ENCODE peak calls at places on chromosome 11, in five cellular contexts. V is heart right ventricle, K is prostate gland, Z is endodermal cell, N is PC-9. F is an unnamed sample.

GRCh38 chr11:85685131-85685819 is 720 bp downstream of the CCDC89 start:
- DNase-seq in K (no peak), Z (peak; percentile 49), V (peak; percentile 16), N (no peak), F (no peak)

GRCh38 chr11:11082651-11083050 is 224.8 kb upstream of the ZBED5 start:
- DNase-seq in N (no peak), Z (no peak), V (no peak), K (no peak), F (no peak)

GRCh38 chr11:61473370-61474025 is 35.1 kb upstream of the LRRC10B start:
- DNase-seq in V (no peak), N (no peak), K (no peak), Z (no peak), F (no peak)

GRCh38 chr11:1129666-1130160 is 28.0 kb upstream of the MUC5AC start:
- DNase-seq in N (no peak), K (no peak), V (no peak), Z (peak; percentile 54), F (no peak)

GRCh38 chr11:103395612-103396011 is 286.4 kb downstream of the DYNC2H1 start:
- DNase-seq in Z (no peak), V (no peak), K (no peak), N (no peak), F (peak; percentile 20)

GRCh38 chr11:68574308-68574707 is 110.0 kb upstream of the GAL start:
- DNase-seq in N (no peak), Z (no peak), V (no peak), K (no peak), F (no peak)

GRCh38 chr11:20518323-20518834 is 81.0 kb upstream of the SLC6A5 start:
- DNase-seq in N (no peak), Z (no peak), K (no peak), V (no peak), F (no peak)

GRCh38 chr11:31806186-31806943 is 4.8 kb downstream of the PAX6 start:
- DNase-seq in Z (no peak), K (no peak), V (no peak), N (no peak), F (no peak)

GRCh38 chr11:125016413-125016812 is 46.7 kb upstream of the SLC37A2 start:
- DNase-seq in Z (no peak), V (no peak), N (no peak), K (no peak), F (no peak)

GRCh38 chr11:9273430-9274336 is 8.5 kb upstream of the DENND5A start:
- DNase-seq in V (no peak), N (no peak), Z (peak; percentile 22), K (no peak), F (no peak)

GRCh38 chr11:1075341-1075911 is 752 bp downstream of the MUC2 start:
- DNase-seq in N (no peak), Z (no peak), V (no peak), K (no peak), F (no peak)

GRCh38 chr11:34653851-34654490 is 33.1 kb downstream of the EHF start:
- DNase-seq in Z (peak; percentile 63), N (peak; percentile 100), K (peak; percentile 87), V (no peak), F (peak; percentile 92)

GRCh38 chr11:69366591-69366990 is 72.6 kb downstream of the MYEOV start:
- DNase-seq in N (no peak), K (no peak), V (no peak), Z (no peak), F (no peak)

GRCh38 chr11:120817131-120817530 is 206.8 kb upstream of the TBCEL start:
- DNase-seq in Z (no peak), N (no peak), V (peak; percentile 26), K (peak; percentile 36), F (no peak)

GRCh38 chr11:71212871-71213559 is 39.4 kb downstream of the SHANK2 start:
- DNase-seq in N (no peak), K (no peak), Z (peak; percentile 36), V (no peak), F (no peak)

GRCh38 chr11:104694259-104695070 is 203.8 kb downstream of the CASP12 start:
- DNase-seq in Z (no peak), N (no peak), K (no peak), V (no peak), F (peak; percentile 72)

GRCh38 chr11:10749476-10749875 is 1.6 kb upstream of the CTR9 start:
- DNase-seq in V (no peak), K (no peak), N (no peak), Z (no peak), F (no peak)

GRCh38 chr11:113084297-113084696 is 123.1 kb downstream of the NCAM1 start:
- DNase-seq in V (no peak), Z (no peak), N (no peak), K (no peak), F (no peak)

GRCh38 chr11:32154275-32154674 is 63.4 kb downstream of the RCN1 start:
- DNase-seq in K (no peak), Z (no peak), V (no peak), N (peak; percentile 37), F (no peak)

GRCh38 chr11:66689661-66690590 is 12.2 kb upstream of the RBM4B start:
- DNase-seq in K (no peak), N (no peak), V (no peak), Z (no peak), F (no peak)

GRCh38 chr11:110032257-110032656 is 60.9 kb upstream of the ZC3H12C start:
- DNase-seq in N (no peak), K (no peak), V (no peak), Z (no peak), F (no peak)

GRCh38 chr11:66685276-66686099 is 7.8 kb upstream of the RBM4B start:
- DNase-seq in N (no peak), Z (no peak), K (no peak), V (no peak), F (no peak)

GRCh38 chr11:81673001-81673400 is 1060.7 kb downstream of the FAM181B start:
- DNase-seq in K (no peak), V (no peak), Z (no peak), N (peak; percentile 55), F (peak; percentile 44)

GRCh38 chr11:124311269-124311668 is 2.5 kb downstream of the OR8D1 start:
- DNase-seq in K (no peak), V (no peak), Z (no peak), N (no peak), F (no peak)

GRCh38 chr11:12848413-12848812 is 160.7 kb upstream of the RASSF10 start:
- DNase-seq in V (no peak), N (no peak), K (no peak), Z (no peak), F (no peak)

GRCh38 chr11:127693686-127694085 is 693.1 kb upstream of the KIRREL3 start:
- DNase-seq in K (no peak), N (no peak), Z (no peak), V (no peak), F (peak; percentile 6)
- H3K27ac ChIP-seq in K (no peak overlapping the region), N (no peak overlapping the region), Z (no peak overlapping the region), V (no peak overlapping the region), F (no peak overlapping the region)

GRCh38 chr11:96001037-96001436 is 77.1 kb upstream of the MTMR2 start:
- DNase-seq in V (peak; percentile 81), K (peak; percentile 26), N (no peak), Z (no peak), F (no peak)
- H3K27ac ChIP-seq in V (peak overlapping the region; percentile 74), K (peak overlapping the region; percentile 74), N (no peak overlapping the region), Z (no peak overlapping the region), F (no peak overlapping the region)

DNA sequence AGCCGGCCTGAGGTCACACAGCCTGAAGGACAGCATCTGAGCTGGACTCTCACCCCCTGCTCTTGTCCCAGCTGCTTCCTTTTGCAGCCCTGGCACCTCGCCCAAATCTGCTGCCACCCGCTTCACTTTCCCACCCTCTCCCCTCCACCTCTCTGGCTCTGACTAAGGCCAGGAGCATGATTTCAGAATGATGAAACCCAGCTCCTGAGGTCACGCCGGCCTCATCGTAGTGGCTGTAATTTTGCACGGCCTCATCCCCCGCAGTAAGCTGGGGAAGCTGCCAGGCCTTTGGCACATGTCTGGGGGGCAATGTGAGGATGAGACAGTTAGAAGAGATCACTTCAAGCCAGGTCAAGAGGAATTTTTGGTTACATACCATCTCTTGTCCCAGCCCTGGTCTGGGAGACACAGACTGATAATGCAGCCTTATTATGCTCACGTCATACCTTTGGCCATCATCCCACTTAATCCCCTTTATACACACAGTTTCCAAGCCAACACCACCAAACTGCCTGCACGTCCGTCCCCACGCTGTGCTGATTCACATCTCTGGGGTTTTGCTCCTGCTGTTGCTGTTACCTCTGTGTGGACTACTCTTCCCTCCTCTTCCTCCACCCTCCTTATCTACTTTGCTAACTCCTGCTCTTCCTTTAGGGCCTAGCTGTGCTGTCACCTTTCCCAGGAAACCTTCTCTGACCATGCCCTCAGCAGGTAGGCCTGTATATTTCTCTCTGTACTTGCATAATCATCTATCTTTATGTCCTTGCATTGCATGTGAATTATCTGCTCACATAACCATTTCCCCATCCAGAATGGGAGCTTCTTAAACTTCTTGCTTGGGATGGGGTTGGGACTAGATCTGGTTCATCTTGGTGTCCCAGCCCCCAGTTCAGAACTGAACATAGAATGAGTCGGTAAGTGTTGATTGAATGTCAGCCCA is 58.0 kb downstream of the CHRDL2 start:
- DNase-seq in Z (peak; percentile 25), N (peak; percentile 87), V (peak; percentile 71), K (no peak), F (no peak)
- H3K27ac ChIP-seq in Z (no peak overlapping the region), N (peak overlapping the region; percentile 85), V (peak overlapping the region; percentile 70), K (no peak overlapping the region), F (peak overlapping the region; percentile 45)

GRCh38 chr11:65305501-65306268 is 9.0 kb upstream of the CDC42EP2 start:
- DNase-seq in N (no peak), V (no peak), Z (no peak), K (peak; percentile 55), F (no peak)
- H3K27ac ChIP-seq in N (no peak overlapping the region), V (no peak overlapping the region), Z (no peak overlapping the region), K (peak overlapping the region; percentile 62), F (no peak overlapping the region)

DNA sequence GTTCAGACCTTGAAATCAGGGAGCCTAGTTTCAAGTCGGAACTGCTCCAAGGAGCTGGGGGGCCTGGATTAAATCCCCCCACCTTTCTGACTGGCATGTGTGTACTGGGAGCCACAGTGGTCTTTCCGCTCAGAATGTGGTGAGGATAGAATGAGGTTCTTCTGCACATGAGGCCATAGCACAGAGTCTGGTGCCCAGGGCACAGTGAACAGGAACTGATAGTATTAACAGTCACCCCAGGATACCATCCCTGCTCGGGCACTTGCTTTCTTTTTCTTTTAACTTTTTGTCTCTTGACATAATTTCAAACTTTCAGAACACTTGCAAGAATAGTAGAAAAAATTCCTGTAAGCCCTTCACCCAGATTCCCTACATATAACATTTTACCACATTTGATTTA is 28.8 kb downstream of the LMO1 start:
- DNase-seq in Z (no peak), K (no peak), N (no peak), V (no peak), F (no peak)
- H3K27ac ChIP-seq in Z (no peak overlapping the region), K (no peak overlapping the region), N (no peak overlapping the region), V (no peak overlapping the region), F (no peak overlapping the region)